ENCODE peak calls at places on chromosomes 6 and 20, in six cellular contexts. E, J, L, N, X and D are unnamed samples.
A peak's percentile ranks its signal among the peaks of the same experiment; 100 is the strongest.

GRCh38 chr20:62151225-62151624 is 7.7 kb downstream of the SS18L1 start:
- DNase-seq in E (no peak), N (no peak), X (no peak), J (no peak), L (no peak), D (no peak)

GRCh38 chr6:158387036-158387435 is 74.8 kb downstream of the TULP4 start:
- DNase-seq in J (no peak), N (no peak), E (no peak), X (no peak), L (no peak), D (no peak)

GRCh38 chr20:54137115-54137514 is 36.7 kb downstream of the CYP24A1 start:
- DNase-seq in J (peak; percentile 78), L (no peak), N (peak; percentile 84), X (no peak), E (no peak), D (no peak)

GRCh38 chr6:137998461-137999019 is 108.7 kb downstream of the PERP start:
- DNase-seq in L (no peak), J (no peak), E (no peak), N (no peak), X (no peak), D (no peak)

GRCh38 chr20:41480054-41480770 is 113.6 kb upstream of the EMILIN3 start:
- DNase-seq in E (no peak), J (no peak), X (no peak), L (no peak), N (no peak), D (no peak)

GRCh38 chr6:130969807-130970491 is 93.1 kb downstream of the EPB41L2 start:
- DNase-seq in E (no peak), N (peak; percentile 68), J (no peak), X (peak; percentile 36), L (no peak), D (peak; percentile 66)

GRCh38 chr6:37011656-37012378 is 6.4 kb downstream of the FGD2 start:
- DNase-seq in L (no peak), J (no peak), E (no peak), X (no peak), N (peak; percentile 37), D (no peak)

GRCh38 chr20:60352017-60352416 is 393.8 kb downstream of the CDH26 start:
- DNase-seq in J (no peak), N (no peak), E (no peak), X (no peak), L (no peak), D (no peak)

GRCh38 chr6:3061501-3061941 is 6.8 kb upstream of the RIPK1 start:
- DNase-seq in J (peak; percentile 49), N (peak; percentile 69), X (no peak), L (no peak), E (no peak), D (no peak)

GRCh38 chr6:2977799-2978558 is 6.6 kb upstream of the SERPINB6 start:
- DNase-seq in E (peak; percentile 11), X (no peak), N (no peak), J (no peak), L (no peak), D (no peak)

GRCh38 chr6:84976516-84977420 is 212.4 kb upstream of the TBX18 start:
- DNase-seq in J (peak; percentile 39), E (no peak), X (no peak), L (no peak), N (no peak), D (no peak)

GRCh38 chr6:170043881-170044790 is 246.7 kb downstream of the DLL1 start:
- DNase-seq in L (no peak), E (no peak), X (no peak), J (no peak), N (no peak), D (no peak)

GRCh38 chr6:88008821-88009220 is 38.8 kb upstream of the SPACA1 start:
- DNase-seq in E (no peak), N (peak; percentile 15), X (no peak), J (peak; percentile 79), L (no peak), D (no peak)

GRCh38 chr6:27651371-27651732 is 178.4 kb upstream of the ZNF184 start:
- DNase-seq in J (peak; percentile 31), X (no peak), L (peak; percentile 44), E (no peak), N (peak; percentile 43), D (no peak)

GRCh38 chr6:128327890-128328289 is 192.5 kb downstream of the PTPRK start:
- DNase-seq in L (no peak), J (no peak), X (no peak), E (peak; percentile 52), N (peak; percentile 39), D (no peak)

GRCh38 chr6:7313505-7314165 is 636 bp upstream of the SSR1 start:
- DNase-seq in X (peak; percentile 19), N (no peak), E (peak; percentile 44), J (no peak), L (no peak), D (no peak)

GRCh38 chr6:82094166-82094806 is 153.3 kb downstream of the IBTK start:
- DNase-seq in L (no peak), E (no peak), J (no peak), N (no peak), X (no peak), D (no peak)

GRCh38 chr20:3843490-3843889 is 3.1 kb upstream of the MAVS start:
- DNase-seq in J (peak; percentile 26), E (no peak), X (no peak), L (no peak), N (peak; percentile 90), D (no peak)

GRCh38 chr6:101668496-101668895 is 275.0 kb downstream of the GRIK2 start:
- DNase-seq in X (no peak), N (no peak), J (no peak), E (no peak), L (no peak), D (no peak)

GRCh38 chr6:158737082-158737709 is 82.0 kb downstream of the EZR start:
- DNase-seq in J (no peak), L (no peak), N (no peak), X (no peak), E (no peak), D (no peak)

GRCh38 chr6:131652472-131652871 is 15.4 kb downstream of the ENPP3 start:
- DNase-seq in E (no peak), N (peak; percentile 41), J (no peak), L (no peak), X (no peak), D (no peak)

GRCh38 chr6:50791900-50792508 is 26.7 kb upstream of the TFAP2B start:
- DNase-seq in L (peak; percentile 11), J (peak; percentile 41), N (peak; percentile 21), X (no peak), E (no peak), D (no peak)

GRCh38 chr6:17281100-17281496 is at the start of gene RBM24:
- DNase-seq in N (peak; percentile 77), L (no peak), X (peak; percentile 79), E (peak; percentile 47), J (peak; percentile 89), D (peak; percentile 74)

GRCh38 chr6:132067286-132067685 is 116.1 kb upstream of the CCN2 start:
- DNase-seq in E (no peak), X (no peak), N (peak; percentile 16), L (no peak), J (no peak), D (no peak)